ENCODE peak calls at places on chromosome 20, in ten cellular contexts. One of them, this sample, is unnamed.

GRCh38 chr20:62067547-62068260 is 2.0 kb upstream of the TAF4 start:
- DNase-seq in neural crest cell: no peak
- DNase-seq in dorsolateral prefrontal cortex: no peak
- DNase-seq in naive thymus-derived CD8-positive, alpha-beta T cell: peak
- DNase-seq in right cardiac atrium: no peak
- DNase-seq in SJSA1: no peak
- DNase-seq in pancreas: no peak
- DNase-seq in KBM-7: no peak
- DNase-seq in substantia nigra: no peak
- DNase-seq in RPMI7951: no peak
- DNase-seq in this sample: no peak

GRCh38 chr20:3204124-3204794 is at the start of gene DDRGK1:
- DNase-seq in substantia nigra: peak
- DNase-seq in neural crest cell: peak
- DNase-seq in KBM-7: peak
- DNase-seq in SJSA1: peak
- DNase-seq in naive thymus-derived CD8-positive, alpha-beta T cell: peak
- DNase-seq in pancreas: peak
- DNase-seq in dorsolateral prefrontal cortex: peak
- DNase-seq in right cardiac atrium: peak
- DNase-seq in RPMI7951: peak
- DNase-seq in this sample: peak

GRCh38 chr20:51587145-51587544 is 44.6 kb upstream of the NFATC2 start:
- DNase-seq in SJSA1: no peak
- DNase-seq in right cardiac atrium: no peak
- DNase-seq in naive thymus-derived CD8-positive, alpha-beta T cell: no peak
- DNase-seq in KBM-7: no peak
- DNase-seq in dorsolateral prefrontal cortex: no peak
- DNase-seq in substantia nigra: no peak
- DNase-seq in RPMI7951: no peak
- DNase-seq in pancreas: no peak
- DNase-seq in neural crest cell: no peak
- DNase-seq in this sample: no peak

GRCh38 chr20:49276895-49277785 is 717 bp downstream of the ZNFX1 start:
- DNase-seq in SJSA1: peak
- DNase-seq in dorsolateral prefrontal cortex: no peak
- DNase-seq in right cardiac atrium: peak
- DNase-seq in KBM-7: peak
- DNase-seq in naive thymus-derived CD8-positive, alpha-beta T cell: peak
- DNase-seq in substantia nigra: no peak
- DNase-seq in RPMI7951: no peak
- DNase-seq in neural crest cell: no peak
- DNase-seq in pancreas: peak
- DNase-seq in this sample: peak

GRCh38 chr20:8749986-8750385 is 318.9 kb upstream of the PLCB4 start:
- DNase-seq in pancreas: no peak
- DNase-seq in SJSA1: no peak
- DNase-seq in right cardiac atrium: no peak
- DNase-seq in neural crest cell: no peak
- DNase-seq in KBM-7: no peak
- DNase-seq in substantia nigra: no peak
- DNase-seq in RPMI7951: peak
- DNase-seq in naive thymus-derived CD8-positive, alpha-beta T cell: no peak
- DNase-seq in dorsolateral prefrontal cortex: no peak
- DNase-seq in this sample: no peak

GRCh38 chr20:6066582-6066981 is 12.7 kb upstream of the LRRN4 start:
- DNase-seq in naive thymus-derived CD8-positive, alpha-beta T cell: no peak
- DNase-seq in SJSA1: no peak
- DNase-seq in KBM-7: no peak
- DNase-seq in substantia nigra: no peak
- DNase-seq in RPMI7951: no peak
- DNase-seq in neural crest cell: no peak
- DNase-seq in dorsolateral prefrontal cortex: no peak
- DNase-seq in right cardiac atrium: no peak
- DNase-seq in pancreas: no peak
- DNase-seq in this sample: no peak

GRCh38 chr20:16273812-16274560 is 299.3 kb downstream of the KIF16B start:
- DNase-seq in neural crest cell: no peak
- DNase-seq in dorsolateral prefrontal cortex: no peak
- DNase-seq in SJSA1: no peak
- DNase-seq in substantia nigra: no peak
- DNase-seq in RPMI7951: no peak
- DNase-seq in naive thymus-derived CD8-positive, alpha-beta T cell: no peak
- DNase-seq in KBM-7: no peak
- DNase-seq in right cardiac atrium: no peak
- DNase-seq in pancreas: no peak
- DNase-seq in this sample: no peak

GRCh38 chr20:14401479-14402138 is 64.2 kb upstream of the FLRT3 start:
- DNase-seq in SJSA1: no peak
- DNase-seq in naive thymus-derived CD8-positive, alpha-beta T cell: no peak
- DNase-seq in neural crest cell: no peak
- DNase-seq in KBM-7: no peak
- DNase-seq in dorsolateral prefrontal cortex: no peak
- DNase-seq in right cardiac atrium: no peak
- DNase-seq in RPMI7951: no peak
- DNase-seq in substantia nigra: no peak
- DNase-seq in pancreas: no peak
- DNase-seq in this sample: no peak

GRCh38 chr20:20083796-20084195 is 31.5 kb downstream of the CFAP61 start:
- DNase-seq in dorsolateral prefrontal cortex: no peak
- DNase-seq in neural crest cell: no peak
- DNase-seq in KBM-7: peak
- DNase-seq in pancreas: no peak
- DNase-seq in substantia nigra: no peak
- DNase-seq in SJSA1: no peak
- DNase-seq in naive thymus-derived CD8-positive, alpha-beta T cell: no peak
- DNase-seq in RPMI7951: peak
- DNase-seq in right cardiac atrium: no peak
- DNase-seq in this sample: peak

GRCh38 chr20:1154224-1154623 is 30.6 kb downstream of the TMEM74B start:
- DNase-seq in pancreas: no peak
- DNase-seq in substantia nigra: no peak
- DNase-seq in SJSA1: no peak
- DNase-seq in right cardiac atrium: no peak
- DNase-seq in neural crest cell: no peak
- DNase-seq in RPMI7951: no peak
- DNase-seq in naive thymus-derived CD8-positive, alpha-beta T cell: no peak
- DNase-seq in dorsolateral prefrontal cortex: no peak
- DNase-seq in KBM-7: no peak
- DNase-seq in this sample: no peak